ENCODE peak calls at places on chromosomes 2 and 18, in seven cellular contexts. O is A549, C is spleen, D is cardiac muscle cell, I is kidney, H is OCI-LY7, L is ovary. N is an unnamed sample.

GRCh38 chr2:16773080-16773713 is 107.6 kb upstream of the CYRIA start:
- DNase-seq in C (no peak), L (peak), O (peak), I (no peak), D (peak), H (peak), N (no peak)

GRCh38 chr18:48825101-48825745 is 125.5 kb downstream of the SMAD7 start:
- DNase-seq in I (peak), C (peak), O (no peak), L (peak), H (no peak), D (peak), N (no peak)

GRCh38 chr2:55168221-55169154 is 63.6 kb downstream of the CLHC1 start:
- DNase-seq in O (peak), D (peak), C (no peak), L (peak), I (no peak), H (peak), N (no peak)

GRCh38 chr18:31511098-31511497 is 13.1 kb downstream of the DSG2 start:
- DNase-seq in D (no peak), H (no peak), C (no peak), I (no peak), O (no peak), L (no peak), N (no peak)

GRCh38 chr2:100292022-100292580 is 30.2 kb downstream of the LONRF2 start:
- DNase-seq in D (peak), C (no peak), I (no peak), O (peak), H (no peak), L (peak), N (peak)

GRCh38 chr2:171412571-171412970 is 21.2 kb downstream of the METTL8 start:
- DNase-seq in L (no peak), D (no peak), C (no peak), O (no peak), H (no peak), I (no peak), N (no peak)

GRCh38 chr2:210128961-210129360 is 42.2 kb downstream of the KANSL1L start:
- DNase-seq in L (no peak), D (no peak), C (no peak), O (no peak), I (no peak), H (no peak), N (no peak)

GRCh38 chr2:231104115-231104713 is 20.6 kb downstream of the HTR2B start:
- DNase-seq in I (no peak), O (peak), D (peak), H (peak), C (no peak), L (peak), N (peak)

GRCh38 chr2:121664086-121664485 is 14.8 kb upstream of the CLASP1 start:
- DNase-seq in L (no peak), I (no peak), D (no peak), H (no peak), C (no peak), O (no peak), N (no peak)

GRCh38 chr2:181312515-181312927 is 144.7 kb upstream of the ITGA4 start:
- DNase-seq in O (no peak), D (no peak), H (peak), I (no peak), L (no peak), C (peak), N (peak)

GRCh38 chr2:172404824-172405223 is 22.6 kb upstream of the ITGA6 start:
- DNase-seq in D (no peak), I (no peak), H (no peak), L (no peak), C (no peak), O (no peak), N (no peak)

GRCh38 chr2:178295115-178295514 is 100.8 kb downstream of the OSBPL6 start:
- DNase-seq in O (no peak), D (no peak), C (no peak), I (no peak), H (no peak), L (no peak), N (no peak)

GRCh38 chr2:23429036-23429435 is 44.1 kb downstream of the KLHL29 start:
- DNase-seq in C (peak), L (no peak), D (no peak), O (no peak), H (no peak), I (no peak), N (no peak)

GRCh38 chr2:199456383-199457146 is 1.2 kb downstream of the SATB2 start:
- DNase-seq in H (peak), O (no peak), C (no peak), D (no peak), L (no peak), I (no peak), N (no peak)

GRCh38 chr2:75602724-75603342 is 42.1 kb upstream of the EVA1A start:
- DNase-seq in O (peak), I (no peak), C (no peak), D (no peak), L (no peak), H (no peak), N (no peak)

GRCh38 chr2:118584877-118585276 is 262.6 kb downstream of the EN1 start:
- DNase-seq in C (no peak), O (no peak), I (no peak), L (no peak), H (no peak), D (no peak), N (no peak)

GRCh38 chr18:76384114-76384790 is 110.8 kb downstream of the ZNF516 start:
- DNase-seq in D (no peak), I (no peak), C (no peak), L (peak), H (no peak), O (no peak), N (no peak)

GRCh38 chr18:46333371-46334199 is 229.4 kb downstream of the HAUS1 start:
- DNase-seq in L (no peak), C (peak), H (no peak), D (peak), O (peak), I (no peak), N (no peak)

GRCh38 chr2:46042207-46042637 is 255.0 kb upstream of the EPAS1 start:
- DNase-seq in C (no peak), L (no peak), D (no peak), I (no peak), H (no peak), O (peak), N (no peak)

GRCh38 chr2:148553332-148553887 is 91.1 kb upstream of the EPC2 start:
- DNase-seq in L (no peak), C (no peak), D (no peak), H (no peak), I (no peak), O (no peak), N (no peak)

GRCh38 chr2:55155206-55155605 is 76.9 kb downstream of the CLHC1 start:
- DNase-seq in C (no peak), I (no peak), O (no peak), D (no peak), H (no peak), L (no peak), N (no peak)

GRCh38 chr2:85864654-85865053 is 24.1 kb downstream of the ST3GAL5 start:
- DNase-seq in D (no peak), I (no peak), H (no peak), L (no peak), O (no peak), C (no peak), N (no peak)

GRCh38 chr18:2547477-2548087 is 23.7 kb downstream of the METTL4 start:
- DNase-seq in D (peak), O (peak), H (peak), C (no peak), L (no peak), I (no peak), N (no peak)

GRCh38 chr2:45879406-45879805 is 227.9 kb downstream of the PRKCE start:
- DNase-seq in L (no peak), C (no peak), O (peak), H (no peak), D (no peak), I (no peak), N (no peak)

GRCh38 chr2:199869227-199869541 is 18.2 kb upstream of the FTCDNL1 start:
- DNase-seq in I (no peak), L (no peak), C (no peak), H (no peak), O (no peak), D (no peak), N (no peak)

GRCh38 chr2:182432051-182432450 is 5.2 kb upstream of the PDE1A start:
- DNase-seq in D (no peak), L (no peak), H (no peak), I (no peak), O (no peak), C (no peak), N (no peak)

DNA sequence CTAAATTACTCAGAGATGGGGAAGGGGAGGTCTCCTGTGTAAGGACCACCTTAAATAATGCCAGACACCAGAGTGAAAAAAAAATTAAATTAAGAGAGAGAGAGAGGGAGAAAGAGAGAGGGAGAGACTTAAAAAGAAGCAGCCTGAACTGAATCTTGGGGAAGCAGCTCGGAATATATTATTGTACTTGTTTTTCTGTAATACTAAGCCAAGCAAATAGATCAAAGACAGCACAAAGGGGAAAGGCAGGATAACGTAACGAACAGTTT is 4.6 kb downstream of the ZEB2 start:
- DNase-seq in C (no peak), L (no peak), O (no peak), D (no peak), H (no peak), I (no peak), N (no peak)
- H3K4me3 ChIP-seq in C (peak), L (peak), O (peak), D (peak), H (peak), I (peak), N (no peak)

DNA sequence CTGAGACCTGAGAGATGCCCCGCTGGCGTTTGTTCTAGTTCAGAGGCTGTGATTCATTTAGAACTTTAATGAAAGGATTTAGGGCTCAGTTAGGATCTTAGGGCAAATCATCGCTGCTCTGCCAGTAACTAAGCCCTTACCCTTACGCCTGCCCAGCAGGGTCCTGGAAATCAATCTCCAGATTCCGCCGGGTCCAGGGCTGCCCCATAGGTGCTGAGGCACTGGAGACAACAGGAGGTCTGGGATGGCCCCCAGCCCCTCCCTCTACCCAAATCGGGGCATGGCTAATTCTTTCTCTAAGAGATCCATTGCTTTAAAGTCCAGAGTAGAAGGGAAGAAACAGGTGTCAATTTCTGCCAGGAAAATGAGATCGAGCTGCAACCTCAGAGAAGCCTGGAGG is 83.1 kb downstream of the SDC1 start:
- DNase-seq in D (no peak), H (no peak), C (no peak), I (no peak), L (no peak), O (no peak), N (no peak)
- H3K27ac ChIP-seq in D (no peak), H (no peak), C (no peak), I (no peak), L (no peak), O (peak), N (no peak)

GRCh38 chr18:24400587-24400986 is 3.0 kb upstream of the OSBPL1A start:
- DNase-seq in O (no peak), L (no peak), H (no peak), I (no peak), D (no peak), C (no peak), N (no peak)

GRCh38 chr18:24397694-24398365 is at the start of gene OSBPL1A:
- DNase-seq in D (peak), C (peak), L (peak), O (peak), I (peak), H (peak), N (peak)

GRCh38 chr18:24396082-24396623 is 1.5 kb downstream of the OSBPL1A start:
- DNase-seq in I (no peak), O (no peak), H (no peak), D (no peak), L (no peak), C (no peak), N (no peak)

GRCh38 chr18:24397131-24397693 is 412 bp downstream of the OSBPL1A start:
- DNase-seq in C (no peak), L (peak), D (peak), O (peak), H (peak), I (no peak), N (peak)

GRCh38 chr18:24398515-24398914 is 891 bp upstream of the OSBPL1A start:
- DNase-seq in L (no peak), C (no peak), H (no peak), D (no peak), O (no peak), I (no peak), N (no peak)
- H3K4me3 ChIP-seq in L (no peak), C (no peak), H (no peak), D (no peak), O (peak), I (peak), N (no peak)

GRCh38 chr2:21042958-21043743 is 722 bp downstream of the APOB start:
- DNase-seq in H (peak), I (peak), D (peak), L (peak), O (peak), C (peak), N (no peak)
- H3K27ac ChIP-seq in H (no peak), I (no peak), D (no peak), L (no peak), O (no peak), C (peak), N (no peak)

DNA sequence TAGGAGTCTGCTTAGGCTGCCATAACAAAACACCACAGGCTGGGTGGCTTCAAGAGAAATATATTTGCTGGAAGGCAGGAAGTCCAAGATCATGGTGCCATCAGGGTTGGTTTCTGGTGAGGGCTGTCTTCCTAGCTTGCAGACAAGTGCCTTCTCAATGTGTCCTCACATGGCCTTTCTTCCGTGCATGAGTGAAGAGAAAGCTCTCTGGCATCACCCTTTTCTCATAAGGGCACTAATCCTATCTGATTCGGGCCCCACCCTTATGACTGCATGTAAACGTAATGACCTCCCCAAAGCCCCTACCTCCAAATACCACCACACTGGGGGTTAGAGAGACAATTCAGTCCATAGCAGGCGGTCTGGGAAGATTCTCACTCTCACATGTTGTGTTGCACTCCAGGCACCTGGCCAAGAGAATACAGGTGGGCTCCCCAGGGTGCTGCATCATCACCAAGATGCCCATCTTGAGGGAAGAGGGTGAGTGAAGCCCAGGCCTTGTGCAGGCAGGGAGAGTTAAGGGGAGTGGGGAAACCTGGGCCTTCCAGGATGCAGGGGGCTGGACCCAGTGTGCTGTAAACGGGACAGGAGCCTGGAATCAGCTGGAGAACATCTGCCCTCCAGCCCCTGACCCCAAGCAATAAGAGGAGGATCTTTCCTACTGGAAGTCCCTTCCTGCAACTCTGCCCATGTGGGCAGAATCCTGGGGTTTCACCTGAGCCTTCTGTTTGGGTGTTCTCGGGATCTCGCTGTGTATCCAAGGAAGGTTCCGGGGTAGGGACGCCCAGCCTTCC is 10.2 kb downstream of the CATIP start:
- DNase-seq in L (no peak), I (no peak), D (no peak), H (no peak), C (no peak), O (no peak), N (no peak)
- H3K4me3 ChIP-seq in L (no peak), I (peak), D (no peak), H (peak), C (peak), O (peak), N (peak)

GRCh38 chr2:15730545-15731212 is 139.0 kb downstream of the DDX1 start:
- DNase-seq in C (peak), I (peak), D (peak), L (peak), H (no peak), O (peak), N (no peak)
- H3K27ac ChIP-seq in C (no peak), I (no peak), D (peak), L (no peak), H (no peak), O (peak), N (no peak)

GRCh38 chr2:9980520-9980919 is 29.0 kb downstream of the GRHL1 start:
- DNase-seq in O (no peak), L (no peak), D (no peak), I (no peak), H (no peak), C (no peak), N (no peak)

GRCh38 chr2:9981646-9982045 is 30.2 kb downstream of the GRHL1 start:
- DNase-seq in O (no peak), I (no peak), D (no peak), H (no peak), C (no peak), L (no peak), N (no peak)

GRCh38 chr2:9982891-9983290 is 31.4 kb downstream of the GRHL1 start:
- DNase-seq in I (no peak), H (no peak), O (no peak), L (no peak), D (no peak), C (no peak), N (no peak)

GRCh38 chr2:9983413-9984216 is 32.1 kb downstream of the GRHL1 start:
- DNase-seq in L (no peak), I (no peak), D (no peak), O (no peak), H (no peak), C (no peak), N (no peak)

DNA sequence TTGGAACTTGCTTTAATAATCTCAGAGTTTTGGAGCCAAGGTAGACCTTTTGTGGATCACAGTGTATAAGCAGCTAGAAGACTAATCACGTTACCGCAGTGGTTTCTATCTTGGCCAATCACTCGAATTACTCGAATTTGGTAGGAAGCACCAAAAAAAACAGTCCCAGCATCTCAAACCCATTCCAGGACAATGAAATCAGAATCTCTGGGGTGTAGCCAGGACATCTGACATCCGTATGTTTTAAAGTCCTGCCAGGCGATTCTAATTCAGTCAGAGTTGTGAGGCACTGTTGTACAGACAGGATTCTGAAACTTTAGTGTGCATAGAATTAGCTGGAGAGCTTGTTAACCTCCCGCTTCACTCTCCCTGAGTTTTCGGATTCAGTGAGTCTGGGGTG is 30.8 kb downstream of the GRHL1 start:
- DNase-seq in H (no peak), D (no peak), I (no peak), O (no peak), C (no peak), L (no peak), N (no peak)
- H3K4me3 ChIP-seq in H (no peak), D (no peak), I (no peak), O (no peak), C (no peak), L (no peak), N (no peak)

N was measured in effector memory CD4-positive, alpha-beta T cell.